ENCODE peak calls at places on chromosomes 6 and 20, in seven cellular contexts. I is fibroblast of mammary gland; O is left cardiac atrium; M is stimulated activated CD4-positive, alpha-beta T cell treated with anti-CD3 and anti-CD28 coated beads, Interleukin-12 subunit alpha, Interleukin-12 subunit beta, amount 100 ng/mL, for 48 hours; E is AG09319; Z is AG04450; W is lower lobe of right lung. H is an unnamed sample.

GRCh38 chr6:136125585-136125984 is 124.5 kb downstream of the MTFR2 start:
- DNase-seq in M (no peak), I (no peak), Z (no peak), O (no peak), E (no peak), W (no peak), H (no peak)

GRCh38 chr6:42969934-42970333 is 9.0 kb downstream of the PEX6 start:
- DNase-seq in W (no peak), M (no peak), Z (no peak), E (no peak), I (no peak), O (no peak), H (no peak)

GRCh38 chr6:39568896-39569295 is 156.3 kb downstream of the KIF6 start:
- DNase-seq in Z (no peak), O (no peak), W (no peak), E (no peak), M (no peak), I (peak), H (no peak)

GRCh38 chr6:29974901-29975560 is 32.7 kb downstream of the HLA-A start:
- DNase-seq in O (no peak), E (no peak), W (no peak), I (no peak), Z (no peak), M (no peak), H (no peak)

GRCh38 chr6:83889625-83890024 is 30.1 kb downstream of the CYB5R4 start:
- DNase-seq in M (no peak), E (no peak), W (no peak), I (no peak), O (no peak), Z (no peak), H (no peak)

GRCh38 chr6:85452441-85452881 is 2.6 kb downstream of the NT5E start:
- DNase-seq in W (no peak), Z (peak), O (no peak), M (no peak), E (peak), I (peak), H (no peak)

GRCh38 chr20:48523191-48523757 is 304.5 kb downstream of the PREX1 start:
- DNase-seq in M (no peak), I (peak), Z (no peak), W (no peak), E (peak), O (no peak), H (peak)

GRCh38 chr20:8433286-8433685 is 301.2 kb downstream of the PLCB1 start:
- DNase-seq in E (no peak), I (no peak), O (no peak), M (no peak), Z (no peak), W (no peak), H (no peak)

GRCh38 chr20:1087311-1087710 is 31.1 kb upstream of the PSMF1 start:
- DNase-seq in E (no peak), Z (no peak), I (no peak), O (no peak), M (peak), W (no peak), H (peak)